ENCODE peak calls at places on chromosomes 12 and 14, in five cellular contexts. V is NCI-H226, O is mucosa of gallbladder, W is stomach, G is ovary. A is an unnamed sample.

GRCh38 chr12:19783547-19784444 is 344.5 kb downstream of the AEBP2 start:
- DNase-seq in V (no peak), O (no peak), W (no peak), G (no peak), A (no peak)

GRCh38 chr14:103392106-103392505 is 6.9 kb downstream of the MARK3 start:
- DNase-seq in V (no peak), O (no peak), W (no peak), G (no peak), A (no peak)

GRCh38 chr14:67940894-67941455 is 121.4 kb downstream of the RAD51B start:
- DNase-seq in V (no peak), O (no peak), W (peak; percentile 40), G (no peak), A (peak; percentile 34)

GRCh38 chr12:121693155-121693554 is 19.4 kb upstream of the TMEM120B start:
- DNase-seq in V (no peak), O (no peak), W (no peak), G (no peak), A (no peak)

GRCh38 chr12:14238224-14238792 is 127.2 kb upstream of the ATF7IP start:
- DNase-seq in V (no peak), O (no peak), W (no peak), G (no peak), A (no peak)

GRCh38 chr14:104940526-104941150 is 16.0 kb downstream of the PLD4 start:
- DNase-seq in V (no peak), O (no peak), W (no peak), G (no peak), A (no peak)

GRCh38 chr12:57722716-57723629 is 15.6 kb downstream of the AGAP2 start:
- DNase-seq in V (no peak), O (no peak), W (no peak), G (no peak), A (no peak)

GRCh38 chr12:131927110-131928079 is 1.7 kb upstream of the PUS1 start:
- DNase-seq in V (no peak), O (no peak), W (no peak), G (peak; percentile 66), A (no peak)

GRCh38 chr12:115097406-115097805 is 413.4 kb upstream of the TBX3 start:
- DNase-seq in V (no peak), O (no peak), W (no peak), G (no peak), A (no peak)

GRCh38 chr14:73240816-73241480 is 3.6 kb downstream of the PAPLN start:
- DNase-seq in V (no peak), O (no peak), W (no peak), G (no peak), A (no peak)

GRCh38 chr12:62957233-62957953 is 22.4 kb upstream of the PPM1H start:
- DNase-seq in V (no peak), O (no peak), W (no peak), G (no peak), A (no peak)

GRCh38 chr14:82642425-82642824 is 1108.8 kb upstream of the SEL1L start:
- DNase-seq in V (no peak), O (peak; percentile 14), W (no peak), G (peak; percentile 27), A (no peak)

GRCh38 chr12:106110626-106111300 is 28.0 kb downstream of the NUAK1 start:
- DNase-seq in V (no peak), O (no peak), W (no peak), G (no peak), A (no peak)

GRCh38 chr12:57258977-57259970 is 8.3 kb upstream of the STAC3 start:
- DNase-seq in V (peak; percentile 85), O (no peak), W (peak; percentile 73), G (no peak), A (no peak)

GRCh38 chr12:50536831-50537537 is 32.2 kb downstream of the DIP2B start:
- DNase-seq in V (no peak), O (no peak), W (no peak), G (no peak), A (no peak)

GRCh38 chr14:92942976-92943710 is 20.2 kb downstream of the CHGA start:
- DNase-seq in V (no peak), O (no peak), W (no peak), G (no peak), A (no peak)

GRCh38 chr12:75981773-75982564 is 49.6 kb downstream of the PHLDA1 start:
- DNase-seq in V (no peak), O (no peak), W (no peak), G (no peak), A (no peak)

GRCh38 chr12:116186482-116187157 is 90.9 kb downstream of the MED13L start:
- DNase-seq in V (no peak), O (no peak), W (no peak), G (no peak), A (no peak)

GRCh38 chr12:89353823-89354629 is 1.7 kb upstream of the DUSP6 start:
- DNase-seq in V (peak; percentile 63), O (peak; percentile 84), W (peak; percentile 86), G (peak; percentile 57), A (peak; percentile 91)

GRCh38 chr12:91892081-91892855 is 253.4 kb downstream of the BTG1 start:
- DNase-seq in V (no peak), O (no peak), W (no peak), G (no peak), A (no peak)

GRCh38 chr14:105498430-105499255 is 7.6 kb downstream of the TEDC1 start:
- DNase-seq in V (no peak), O (no peak), W (no peak), G (no peak), A (no peak)

GRCh38 chr12:24879644-24880043 is 69.3 kb downstream of the BCAT1 start:
- DNase-seq in V (no peak), O (no peak), W (no peak), G (no peak), A (no peak)

GRCh38 chr14:100590726-100591452 is 3.7 kb upstream of the BEGAIN start:
- DNase-seq in V (no peak), O (no peak), W (no peak), G (no peak), A (no peak)

GRCh38 chr14:105467942-105468471 is 6.6 kb upstream of the CRIP2 start:
- DNase-seq in V (no peak), O (no peak), W (no peak), G (no peak), A (no peak)

GRCh38 chr14:56460469-56460868 is 119.1 kb upstream of the TMEM260 start:
- DNase-seq in V (no peak), O (no peak), W (no peak), G (no peak), A (no peak)

GRCh38 chr12:33813536-33813935 is 208.8 kb upstream of the ALG10 start:
- DNase-seq in V (no peak), O (no peak), W (no peak), G (no peak), A (no peak)

GRCh38 chr12:131399000-131399399 is 311.9 kb upstream of the SFSWAP start:
- DNase-seq in V (no peak), O (no peak), W (no peak), G (no peak), A (no peak)

GRCh38 chr12:1634590-1635191 is 5.7 kb downstream of the WNT5B start:
- DNase-seq in V (peak; percentile 48), O (peak; percentile 73), W (peak; percentile 86), G (peak; percentile 87), A (no peak)

GRCh38 chr14:89625208-89625987 is 208.4 kb upstream of the FOXN3 start:
- DNase-seq in V (no peak), O (no peak), W (no peak), G (peak; percentile 90), A (no peak)

GRCh38 chr12:6067152-6067916 is 57.1 kb downstream of the VWF start:
- DNase-seq in V (peak; percentile 35), O (no peak), W (peak; percentile 40), G (no peak), A (no peak)

GRCh38 chr12:131043401-131043871 is 89.7 kb downstream of the ADGRD1 start:
- DNase-seq in V (no peak), O (no peak), W (no peak), G (no peak), A (no peak)

GRCh38 chr12:91400249-91400648 is 217.6 kb upstream of the DCN start:
- DNase-seq in V (peak; percentile 6), O (no peak), W (no peak), G (no peak), A (no peak)

GRCh38 chr12:100830003-100830795 is 35.6 kb downstream of the ANO4 start:
- DNase-seq in V (no peak), O (no peak), W (no peak), G (no peak), A (peak; percentile 17)

GRCh38 chr12:106138279-106138645 is 492 bp downstream of the NUAK1 start:
- DNase-seq in V (no peak), O (no peak), W (no peak), G (no peak), A (no peak)

GRCh38 chr12:93453633-93454032 is 11.9 kb upstream of the UBE2N start:
- DNase-seq in V (no peak), O (no peak), W (no peak), G (no peak), A (no peak)